ENCODE peak calls at places on chromosomes 16 and 17, in ten cellular contexts. I, E, A, M, X, T, N, O, B and G are unnamed samples.

GRCh38 chr17:3020381-3020780 is 43.0 kb downstream of the OR1D5 start:
- DNase-seq in I (no peak), E (no peak), A (no peak), M (no peak), X (no peak), T (no peak), N (no peak), O (no peak), B (no peak), G (no peak)

GRCh38 chr16:2365895-2366294 is 25.4 kb upstream of the ABCA3 start:
- DNase-seq in I (no peak), E (no peak), A (no peak), M (no peak), X (no peak), T (no peak), N (peak), O (no peak), B (no peak), G (no peak)

GRCh38 chr16:85631230-85631629 is 18.1 kb downstream of the GSE1 start:
- DNase-seq in I (no peak), E (no peak), A (no peak), M (no peak), X (no peak), T (no peak), N (no peak), O (no peak), B (no peak), G (no peak)

GRCh38 chr17:32310927-32311568 is 30.9 kb downstream of the C17orf75 start:
- DNase-seq in I (no peak), E (no peak), A (no peak), M (no peak), X (no peak), T (no peak), N (peak), O (no peak), B (no peak), G (no peak)

GRCh38 chr17:8069587-8069860 is 18.0 kb downstream of the ALOX12B start:
- DNase-seq in I (no peak), E (no peak), A (no peak), M (no peak), X (no peak), T (no peak), N (no peak), O (no peak), B (no peak), G (no peak)

GRCh38 chr17:253091-253846 is 71.8 kb upstream of the DOC2B start:
- DNase-seq in I (no peak), E (no peak), A (no peak), M (no peak), X (no peak), T (no peak), N (no peak), O (no peak), B (no peak), G (no peak)

GRCh38 chr16:75108792-75109731 is 7.5 kb downstream of the LDHD start:
- DNase-seq in I (peak), E (peak), A (no peak), M (no peak), X (peak), T (peak), N (peak), O (peak), B (no peak), G (peak)

GRCh38 chr17:21129023-21129681 is 2.4 kb downstream of the DHRS7B start:
- DNase-seq in I (no peak), E (no peak), A (no peak), M (peak), X (peak), T (no peak), N (peak), O (no peak), B (no peak), G (no peak)

GRCh38 chr17:64120159-64120558 is 9.8 kb downstream of the ERN1 start:
- DNase-seq in I (no peak), E (no peak), A (no peak), M (no peak), X (no peak), T (no peak), N (no peak), O (peak), B (no peak), G (no peak)

GRCh38 chr17:57984936-57985674 is 2.9 kb downstream of the VEZF1 start:
- DNase-seq in I (no peak), E (no peak), A (no peak), M (no peak), X (no peak), T (no peak), N (no peak), O (no peak), B (no peak), G (no peak)

GRCh38 chr16:81140930-81141780 is 45.0 kb upstream of the GCSH start:
- DNase-seq in I (no peak), E (no peak), A (no peak), M (no peak), X (no peak), T (peak), N (no peak), O (no peak), B (no peak), G (no peak)

GRCh38 chr17:54876656-54877195 is 23.9 kb upstream of the TOM1L1 start:
- DNase-seq in I (no peak), E (no peak), A (no peak), M (no peak), X (no peak), T (no peak), N (no peak), O (no peak), B (no peak), G (no peak)

GRCh38 chr17:70810609-70811008 is 641.3 kb downstream of the KCNJ2 start:
- DNase-seq in I (peak), E (no peak), A (no peak), M (no peak), X (no peak), T (no peak), N (no peak), O (no peak), B (no peak), G (no peak)

GRCh38 chr16:85415196-85415988 is 197.7 kb upstream of the GSE1 start:
- DNase-seq in I (no peak), E (no peak), A (no peak), M (no peak), X (no peak), T (no peak), N (no peak), O (no peak), B (no peak), G (no peak)

GRCh38 chr17:3447625-3448024 is 14.0 kb upstream of the OR1E2 start:
- DNase-seq in I (no peak), E (no peak), A (no peak), M (no peak), X (peak), T (no peak), N (peak), O (peak), B (no peak), G (no peak)

GRCh38 chr16:85564277-85565051 is 48.7 kb upstream of the GSE1 start:
- DNase-seq in I (no peak), E (no peak), A (no peak), M (no peak), X (no peak), T (peak), N (no peak), O (no peak), B (no peak), G (no peak)

GRCh38 chr17:6508519-6509294 is 47.6 kb downstream of the PITPNM3 start:
- DNase-seq in I (no peak), E (no peak), A (no peak), M (peak), X (no peak), T (no peak), N (no peak), O (no peak), B (no peak), G (no peak)

GRCh38 chr17:82808006-82808405 is 31.8 kb downstream of the ZNF750 start:
- DNase-seq in I (no peak), E (no peak), A (no peak), M (no peak), X (no peak), T (no peak), N (no peak), O (no peak), B (no peak), G (no peak)

GRCh38 chr17:75263051-75263450 is 1.4 kb downstream of the MRPS7 start:
- DNase-seq in I (no peak), E (no peak), A (no peak), M (no peak), X (no peak), T (no peak), N (no peak), O (no peak), B (no peak), G (no peak)

GRCh38 chr16:5235119-5235518 is 137.5 kb upstream of the EEF2KMT start:
- DNase-seq in I (no peak), E (no peak), A (no peak), M (no peak), X (no peak), T (no peak), N (no peak), O (no peak), B (no peak), G (no peak)

GRCh38 chr17:73455050-73455687 is 143.4 kb upstream of the CDC42EP4 start:
- DNase-seq in I (no peak), E (peak), A (peak), M (no peak), X (no peak), T (no peak), N (no peak), O (no peak), B (no peak), G (peak)

GRCh38 chr17:20189322-20189721 is 180.2 kb downstream of the SPECC1 start:
- DNase-seq in I (peak), E (no peak), A (no peak), M (peak), X (no peak), T (no peak), N (peak), O (no peak), B (no peak), G (no peak)

GRCh38 chr16:85460983-85461813 is 151.9 kb upstream of the GSE1 start:
- DNase-seq in I (no peak), E (peak), A (no peak), M (no peak), X (no peak), T (no peak), N (peak), O (no peak), B (peak), G (no peak)

GRCh38 chr17:37527249-37527851 is 37.7 kb downstream of the DUSP14 start:
- DNase-seq in I (no peak), E (no peak), A (peak), M (peak), X (peak), T (peak), N (peak), O (peak), B (peak), G (peak)

GRCh38 chr16:23362460-23363317 is 60.6 kb downstream of the SCNN1B start:
- DNase-seq in I (no peak), E (peak), A (no peak), M (no peak), X (no peak), T (no peak), N (no peak), O (no peak), B (no peak), G (peak)

GRCh38 chr16:70740174-70740918 is 54.5 kb upstream of the MTSS2 start:
- DNase-seq in I (no peak), E (no peak), A (no peak), M (no peak), X (no peak), T (no peak), N (no peak), O (no peak), B (no peak), G (no peak)